ENCODE peak calls at places on chromosomes 11 and 22, in five cellular contexts. R, P, K, G and F are unnamed samples.

GRCh38 chr22:50306753-50307749 is at the start of gene PLXNB2:
- DNase-seq in R (no peak), P (peak; percentile 93), K (peak; percentile 86), G (no peak), F (peak; percentile 85)

GRCh38 chr11:100545970-100546369 is 141.1 kb upstream of the ARHGAP42 start:
- DNase-seq in R (no peak), P (no peak), K (no peak), G (no peak), F (no peak)

GRCh38 chr11:103602846-103603245 is 433.6 kb upstream of the DDI1 start:
- DNase-seq in R (no peak), P (peak; percentile 81), K (no peak), G (no peak), F (peak; percentile 56)

GRCh38 chr11:15035283-15035682 is 38.1 kb upstream of the CALCB start:
- DNase-seq in R (no peak), P (peak; percentile 23), K (no peak), G (no peak), F (no peak)

GRCh38 chr22:31631381-31631780 is 30.6 kb downstream of the PISD start:
- DNase-seq in R (no peak), P (no peak), K (no peak), G (no peak), F (no peak)

GRCh38 chr11:83724704-83725114 is 438.5 kb upstream of the CCDC90B start:
- DNase-seq in R (no peak), P (peak; percentile 89), K (peak; percentile 31), G (no peak), F (no peak)

GRCh38 chr22:48765595-48765994 is 1062.1 kb downstream of the BRD1 start:
- DNase-seq in R (no peak), P (no peak), K (no peak), G (no peak), F (no peak)

GRCh38 chr11:72430743-72431570 is 3.4 kb downstream of the CLPB start:
- DNase-seq in R (no peak), P (peak; percentile 72), K (peak; percentile 53), G (no peak), F (peak; percentile 50)

GRCh38 chr11:28535677-28536076 is 427.5 kb downstream of the METTL15 start:
- DNase-seq in R (no peak), P (no peak), K (no peak), G (no peak), F (no peak)

GRCh38 chr11:79956061-79956460 is 515.2 kb upstream of the TENM4 start:
- DNase-seq in R (no peak), P (no peak), K (no peak), G (no peak), F (no peak)

GRCh38 chr11:130721736-130722135 is 194.5 kb downstream of the SNX19 start:
- DNase-seq in R (no peak), P (no peak), K (no peak), G (no peak), F (no peak)

GRCh38 chr11:128146926-128147605 is 440.3 kb downstream of the ETS1 start:
- DNase-seq in R (no peak), P (no peak), K (no peak), G (no peak), F (no peak)

GRCh38 chr11:61776561-61777075 is 15.8 kb downstream of the TMEM258 start:
- DNase-seq in R (no peak), P (peak; percentile 78), K (peak; percentile 80), G (no peak), F (peak; percentile 82)

GRCh38 chr22:44396021-44396726 is 83.4 kb upstream of the SHISAL1 start:
- DNase-seq in R (no peak), P (no peak), K (peak; percentile 4), G (no peak), F (no peak)

GRCh38 chr22:23763579-23764331 is 965 bp downstream of the C22orf15 start:
- DNase-seq in R (no peak), P (peak; percentile 74), K (no peak), G (no peak), F (no peak)

GRCh38 chr11:122186439-122187080 is 70.5 kb upstream of the BLID start:
- DNase-seq in R (no peak), P (peak; percentile 90), K (no peak), G (no peak), F (no peak)

GRCh38 chr11:47356998-47357329 is 4.5 kb upstream of the MYBPC3 start:
- DNase-seq in R (no peak), P (no peak), K (no peak), G (no peak), F (no peak)

GRCh38 chr11:94314064-94314463 is 9.7 kb downstream of the IZUMO1R start:
- DNase-seq in R (no peak), P (no peak), K (no peak), G (no peak), F (no peak)

GRCh38 chr11:75164318-75164827 is 13.5 kb downstream of the SLCO2B1 start:
- DNase-seq in R (no peak), P (no peak), K (peak; percentile 62), G (no peak), F (no peak)

GRCh38 chr11:61830318-61831105 is 2.4 kb downstream of the FADS2 start:
- DNase-seq in R (no peak), P (no peak), K (peak; percentile 59), G (no peak), F (no peak)

GRCh38 chr22:47107431-47107830 is 345.0 kb downstream of the TBC1D22A start:
- DNase-seq in R (no peak), P (no peak), K (no peak), G (no peak), F (no peak)

GRCh38 chr22:33451851-33452469 is 393.8 kb upstream of the SYN3 start:
- DNase-seq in R (no peak), P (no peak), K (no peak), G (no peak), F (no peak)

GRCh38 chr11:12922980-12923507 is 86.1 kb upstream of the RASSF10 start:
- DNase-seq in R (no peak), P (no peak), K (no peak), G (no peak), F (no peak)

GRCh38 chr11:66059966-66060680 is 8.0 kb downstream of the SF3B2 start:
- DNase-seq in R (no peak), P (no peak), K (no peak), G (no peak), F (no peak)

GRCh38 chr22:19173047-19174035 is 5.2 kb downstream of the SLC25A1 start:
- DNase-seq in R (no peak), P (no peak), K (no peak), G (no peak), F (no peak)

GRCh38 chr11:117582491-117582890 is 214.5 kb downstream of the DSCAML1 start:
- DNase-seq in R (no peak), P (no peak), K (no peak), G (no peak), F (no peak)

GRCh38 chr11:117585631-117586030 is 211.4 kb downstream of the DSCAML1 start:
- DNase-seq in R (no peak), P (no peak), K (no peak), G (no peak), F (no peak)

GRCh38 chr11:117583063-117583801 is 213.8 kb downstream of the DSCAML1 start:
- DNase-seq in R (no peak), P (no peak), K (no peak), G (no peak), F (no peak)

GRCh38 chr11:117586392-117586791 is 210.6 kb downstream of the DSCAML1 start:
- DNase-seq in R (no peak), P (no peak), K (no peak), G (no peak), F (no peak)

DNA sequence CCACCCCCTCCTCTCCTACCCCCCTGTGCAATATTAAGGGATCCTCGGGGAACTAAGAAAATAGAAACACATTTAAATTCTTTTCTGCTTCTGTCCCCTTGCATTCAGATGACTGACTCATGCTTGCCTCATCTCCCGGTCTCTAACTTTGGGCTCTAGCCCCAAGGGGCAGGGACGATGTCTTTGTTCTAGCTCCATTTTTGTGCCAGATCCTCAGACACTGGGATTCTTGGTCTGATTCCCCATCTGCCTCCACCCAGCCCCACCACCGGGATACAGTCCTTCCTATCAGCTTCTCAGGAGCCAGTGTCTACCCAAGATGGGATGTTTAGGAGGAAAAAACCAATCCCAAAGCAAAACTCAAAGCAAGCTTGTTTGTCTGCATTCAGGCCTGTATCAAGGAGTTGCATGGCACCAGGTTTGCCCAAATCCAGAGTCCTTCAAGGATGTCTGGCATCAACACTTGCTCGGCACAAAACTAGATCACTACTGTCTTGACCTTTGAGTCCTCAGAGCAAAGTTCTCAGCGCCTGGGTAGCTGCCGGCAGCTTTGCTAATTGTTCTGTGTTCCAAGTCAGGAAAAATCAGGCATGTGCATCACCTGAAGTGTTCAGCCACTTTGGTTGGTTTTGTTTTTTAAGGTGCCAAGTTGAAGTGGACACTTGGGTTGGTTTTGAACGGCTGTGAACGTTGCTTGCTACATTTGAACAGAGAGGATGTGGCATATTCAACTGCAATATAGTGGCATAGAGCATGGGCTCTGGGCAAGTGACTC is 212.8 kb downstream of the DSCAML1 start:
- DNase-seq in R (no peak), P (peak; percentile 15), K (no peak), G (no peak), F (no peak)
- H3K4me3 ChIP-seq in R (no peak overlapping the region), P (no peak overlapping the region), K (no peak overlapping the region), G (no peak overlapping the region), F (no peak overlapping the region)

DNA sequence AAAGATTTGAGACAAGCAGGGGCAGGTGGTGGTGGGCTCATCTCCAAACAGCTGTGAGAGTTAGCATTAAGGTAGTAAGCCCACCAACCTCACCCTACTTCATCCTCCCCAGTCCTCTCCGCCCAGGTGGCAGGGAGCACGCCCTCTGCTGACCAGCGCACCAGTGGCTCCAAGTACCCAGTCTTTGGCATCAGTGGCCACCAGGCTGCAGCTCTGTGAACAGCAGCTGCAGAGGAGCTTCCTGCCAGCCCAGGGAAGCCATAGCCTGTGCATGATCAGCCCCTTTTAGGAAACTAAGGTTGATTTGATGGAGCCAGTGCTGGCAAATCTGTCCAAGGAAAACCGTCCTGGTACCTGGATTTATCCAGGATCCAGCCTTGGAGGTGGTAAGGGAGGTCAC is 21.7 kb downstream of the CAVIN3 start:
- DNase-seq in R (no peak), P (no peak), K (peak; percentile 83), G (no peak), F (no peak)
- H3K4me1 ChIP-seq in R (no peaks in the 10 kb centered on the region), P (no peaks in the 10 kb centered on the region), K (no peaks in the 10 kb centered on the region), G (no peaks in the 10 kb centered on the region), F (peaks cover 22% of the 10 kb centered on the region)

GRCh38 chr11:36997656-36998055 is 399.6 kb upstream of the RAG2 start:
- DNase-seq in R (no peak), P (peak; percentile 43), K (no peak), G (no peak), F (no peak)
- H3K4me3 ChIP-seq in R (no peak overlapping the region), P (no peak overlapping the region), K (no peak overlapping the region), G (no peak overlapping the region), F (no peak overlapping the region)

DNA sequence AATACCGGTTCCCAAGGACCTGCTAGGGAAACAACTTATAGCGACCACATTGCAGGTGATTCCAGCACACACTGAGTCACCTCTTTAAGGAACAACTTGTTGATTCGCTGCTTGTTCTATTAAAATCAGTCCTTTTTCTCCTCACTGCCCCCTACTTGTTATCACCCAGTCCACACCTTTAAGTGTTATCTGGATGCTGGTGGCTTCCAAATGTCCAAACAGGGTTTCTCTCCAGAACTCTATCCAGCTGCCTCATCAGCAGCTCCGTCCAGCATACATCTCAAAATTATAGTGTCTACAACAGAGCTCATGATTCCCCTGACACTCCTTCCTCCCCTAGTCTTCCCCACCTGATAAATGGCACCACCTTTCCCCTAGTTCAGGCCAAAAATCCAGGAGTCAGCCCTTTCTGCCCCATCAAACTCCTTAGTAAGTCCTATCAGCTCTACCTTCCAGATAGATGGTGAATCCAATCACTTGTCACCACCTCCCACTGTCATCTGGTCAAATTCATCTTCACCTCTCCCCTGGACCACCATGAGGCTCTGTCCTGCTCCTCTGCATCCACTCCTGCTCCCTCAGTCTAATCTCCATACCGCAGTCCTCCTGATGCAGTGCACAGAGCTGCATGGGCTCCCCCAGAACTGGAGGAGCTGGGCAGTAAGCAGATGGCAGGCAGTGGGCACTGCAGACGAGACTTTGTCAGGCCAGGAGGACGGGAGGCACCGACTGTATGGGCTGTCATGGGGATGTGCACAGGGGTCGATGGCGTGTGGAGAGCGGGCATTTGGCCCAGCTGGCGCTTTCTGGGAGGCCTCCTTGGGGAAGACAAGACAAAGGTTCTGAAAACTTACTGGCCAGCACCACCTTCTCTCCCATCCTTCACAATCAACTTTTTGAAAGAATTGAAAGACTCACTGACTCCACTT is 19.3 kb downstream of the IL10RA start:
- DNase-seq in R (no peak), P (no peak), K (no peak), G (no peak), F (no peak)
- H3K4me1 ChIP-seq in R (peaks cover 89% of the 10 kb centered on the region), P (peaks cover 12% of the 10 kb centered on the region), K (peaks cover 5% of the 10 kb centered on the region), G (no peaks in the 10 kb centered on the region), F (no peaks in the 10 kb centered on the region)